ENCODE peak calls at places on chromosome 6, in ten cellular contexts. I, V, D, Q, G, W, A, K, H and F are unnamed samples.

GRCh38 chr6:82362868-82363267 is 749 bp upstream of the TPBG start:
- DNase-seq in I (peak), V (no peak), D (no peak), Q (no peak), G (no peak), W (no peak), A (no peak), K (no peak), H (no peak), F (peak)

GRCh38 chr6:158962371-158962770 is 37.6 kb downstream of the RSPH3 start:
- DNase-seq in I (no peak), V (no peak), D (no peak), Q (no peak), G (no peak), W (no peak), A (no peak), K (no peak), H (no peak), F (peak)

GRCh38 chr6:106398621-106399020 is 38.1 kb downstream of the CRYBG1 start:
- DNase-seq in I (no peak), V (no peak), D (no peak), Q (no peak), G (no peak), W (peak), A (no peak), K (no peak), H (no peak), F (no peak)

GRCh38 chr6:12403201-12403826 is 113.2 kb downstream of the EDN1 start:
- DNase-seq in I (peak), V (no peak), D (peak), Q (no peak), G (no peak), W (no peak), A (no peak), K (no peak), H (no peak), F (peak)

GRCh38 chr6:155349129-155349528 is 34.8 kb upstream of the TFB1M start:
- DNase-seq in I (peak), V (no peak), D (no peak), Q (no peak), G (no peak), W (no peak), A (no peak), K (no peak), H (no peak), F (peak)

GRCh38 chr6:157410088-157410487 is 29.1 kb downstream of the ZDHHC14 start:
- DNase-seq in I (peak), V (no peak), D (no peak), Q (no peak), G (no peak), W (no peak), A (no peak), K (no peak), H (no peak), F (no peak)

GRCh38 chr6:69179681-69180080 is 544.6 kb downstream of the ADGRB3 start:
- DNase-seq in I (no peak), V (no peak), D (no peak), Q (no peak), G (no peak), W (peak), A (no peak), K (no peak), H (no peak), F (no peak)

GRCh38 chr6:4164043-4164442 is 28.7 kb upstream of the ECI2 start:
- DNase-seq in I (no peak), V (peak), D (no peak), Q (no peak), G (no peak), W (no peak), A (no peak), K (no peak), H (no peak), F (no peak)